ENCODE peak calls at places on chromosome 9, in seven cellular contexts. One of them, this sample, is unnamed.

GRCh38 chr9:71762900-71763653 is 5.2 kb downstream of the CEMIP2 start:
- DNase-seq in A549: peak; percentile 59
- DNase-seq in GM12892: no peak
- DNase-seq in body of pancreas: no peak
- DNase-seq in HCT116: no peak
- DNase-seq in sigmoid colon: no peak
- DNase-seq in esophagus squamous epithelium: no peak
- DNase-seq in this sample: peak; percentile 27

GRCh38 chr9:87607859-87608258 is 110.2 kb downstream of the DAPK1 start:
- DNase-seq in A549: no peak
- DNase-seq in body of pancreas: peak; percentile 38
- DNase-seq in HCT116: no peak
- DNase-seq in GM12892: no peak
- DNase-seq in sigmoid colon: no peak
- DNase-seq in esophagus squamous epithelium: no peak
- DNase-seq in this sample: no peak

GRCh38 chr9:2634158-2634557 is 12.6 kb downstream of the VLDLR start:
- DNase-seq in A549: no peak
- DNase-seq in body of pancreas: no peak
- DNase-seq in HCT116: no peak
- DNase-seq in sigmoid colon: no peak
- DNase-seq in GM12892: no peak
- DNase-seq in esophagus squamous epithelium: no peak
- DNase-seq in this sample: no peak

GRCh38 chr9:92327283-92327850 is 1.6 kb downstream of the CENPP start:
- DNase-seq in body of pancreas: no peak
- DNase-seq in HCT116: no peak
- DNase-seq in GM12892: no peak
- DNase-seq in esophagus squamous epithelium: no peak
- DNase-seq in sigmoid colon: no peak
- DNase-seq in A549: no peak
- DNase-seq in this sample: no peak

GRCh38 chr9:134193912-134194535 is 29.7 kb upstream of the RNU6ATAC start:
- DNase-seq in HCT116: no peak
- DNase-seq in GM12892: no peak
- DNase-seq in sigmoid colon: peak; percentile 42
- DNase-seq in A549: no peak
- DNase-seq in body of pancreas: no peak
- DNase-seq in esophagus squamous epithelium: no peak
- DNase-seq in this sample: no peak

GRCh38 chr9:121278535-121279169 is 10.7 kb downstream of the GSN start:
- DNase-seq in A549: peak; percentile 75
- DNase-seq in esophagus squamous epithelium: no peak
- DNase-seq in sigmoid colon: peak; percentile 94
- DNase-seq in GM12892: no peak
- DNase-seq in HCT116: peak; percentile 59
- DNase-seq in body of pancreas: peak; percentile 76
- DNase-seq in this sample: peak; percentile 89

GRCh38 chr9:128275198-128276007 is at the start of gene GOLGA2:
- DNase-seq in esophagus squamous epithelium: no peak
- DNase-seq in A549: no peak
- DNase-seq in HCT116: peak; percentile 24
- DNase-seq in sigmoid colon: peak; percentile 82
- DNase-seq in body of pancreas: peak; percentile 34
- DNase-seq in GM12892: peak; percentile 80
- DNase-seq in this sample: peak; percentile 92

GRCh38 chr9:124820606-124821246 is 32.5 kb upstream of the WDR38 start:
- DNase-seq in esophagus squamous epithelium: no peak
- DNase-seq in body of pancreas: no peak
- DNase-seq in HCT116: no peak
- DNase-seq in A549: no peak
- DNase-seq in GM12892: no peak
- DNase-seq in sigmoid colon: no peak
- DNase-seq in this sample: no peak

GRCh38 chr9:98323831-98324135 is 68.3 kb upstream of the TBC1D2 start:
- DNase-seq in body of pancreas: no peak
- DNase-seq in A549: no peak
- DNase-seq in esophagus squamous epithelium: no peak
- DNase-seq in GM12892: no peak
- DNase-seq in HCT116: no peak
- DNase-seq in sigmoid colon: no peak
- DNase-seq in this sample: no peak

GRCh38 chr9:27701664-27702063 is 128.4 kb upstream of the C9orf72 start:
- DNase-seq in A549: no peak
- DNase-seq in sigmoid colon: no peak
- DNase-seq in GM12892: no peak
- DNase-seq in HCT116: no peak
- DNase-seq in body of pancreas: peak; percentile 60
- DNase-seq in esophagus squamous epithelium: no peak
- DNase-seq in this sample: no peak

GRCh38 chr9:93124793-93125192 is 9.3 kb downstream of the NINJ1 start:
- DNase-seq in A549: no peak
- DNase-seq in GM12892: no peak
- DNase-seq in sigmoid colon: peak; percentile 64
- DNase-seq in HCT116: no peak
- DNase-seq in body of pancreas: no peak
- DNase-seq in esophagus squamous epithelium: no peak
- DNase-seq in this sample: no peak

GRCh38 chr9:107813287-107813686 is 323.7 kb upstream of the KLF4 start:
- DNase-seq in esophagus squamous epithelium: no peak
- DNase-seq in body of pancreas: no peak
- DNase-seq in A549: no peak
- DNase-seq in GM12892: no peak
- DNase-seq in HCT116: no peak
- DNase-seq in sigmoid colon: no peak
- DNase-seq in this sample: no peak

GRCh38 chr9:38371495-38371894 is 21.0 kb upstream of the ALDH1B1 start:
- DNase-seq in body of pancreas: peak; percentile 70
- DNase-seq in sigmoid colon: no peak
- DNase-seq in A549: peak; percentile 71
- DNase-seq in HCT116: peak; percentile 41
- DNase-seq in GM12892: peak; percentile 27
- DNase-seq in esophagus squamous epithelium: no peak
- DNase-seq in this sample: no peak

GRCh38 chr9:127838375-127839078 is 15.9 kb downstream of the ENG start:
- DNase-seq in sigmoid colon: peak; percentile 90
- DNase-seq in GM12892: no peak
- DNase-seq in esophagus squamous epithelium: peak; percentile 42
- DNase-seq in body of pancreas: peak; percentile 81
- DNase-seq in A549: peak; percentile 51
- DNase-seq in HCT116: no peak
- DNase-seq in this sample: peak; percentile 100

GRCh38 chr9:127162046-127162445 is 39.6 kb upstream of the ANGPTL2 start:
- DNase-seq in sigmoid colon: peak; percentile 47
- DNase-seq in esophagus squamous epithelium: no peak
- DNase-seq in A549: no peak
- DNase-seq in GM12892: no peak
- DNase-seq in body of pancreas: no peak
- DNase-seq in HCT116: no peak
- DNase-seq in this sample: no peak

GRCh38 chr9:127714916-127715442 is 484 bp downstream of the PTRH1 start:
- DNase-seq in body of pancreas: no peak
- DNase-seq in esophagus squamous epithelium: no peak
- DNase-seq in HCT116: no peak
- DNase-seq in sigmoid colon: no peak
- DNase-seq in GM12892: no peak
- DNase-seq in A549: no peak
- DNase-seq in this sample: peak; percentile 56

GRCh38 chr9:134937566-134938345 is 20.0 kb upstream of the FCN1 start:
- DNase-seq in esophagus squamous epithelium: no peak
- DNase-seq in A549: no peak
- DNase-seq in GM12892: no peak
- DNase-seq in body of pancreas: no peak
- DNase-seq in sigmoid colon: no peak
- DNase-seq in HCT116: no peak
- DNase-seq in this sample: no peak

GRCh38 chr9:134964271-134964670 is 46.6 kb upstream of the FCN1 start:
- DNase-seq in sigmoid colon: peak; percentile 37
- DNase-seq in esophagus squamous epithelium: no peak
- DNase-seq in HCT116: no peak
- DNase-seq in body of pancreas: no peak
- DNase-seq in A549: no peak
- DNase-seq in GM12892: no peak
- DNase-seq in this sample: no peak

GRCh38 chr9:3968891-3969290 is 331.0 kb downstream of the GLIS3 start:
- DNase-seq in esophagus squamous epithelium: no peak
- DNase-seq in A549: peak; percentile 26
- DNase-seq in GM12892: no peak
- DNase-seq in sigmoid colon: no peak
- DNase-seq in body of pancreas: peak; percentile 12
- DNase-seq in HCT116: peak; percentile 83
- DNase-seq in this sample: no peak

GRCh38 chr9:86352440-86353106 is 1.6 kb downstream of the TUT7 start:
- DNase-seq in GM12892: no peak
- DNase-seq in esophagus squamous epithelium: no peak
- DNase-seq in A549: no peak
- DNase-seq in HCT116: no peak
- DNase-seq in sigmoid colon: no peak
- DNase-seq in body of pancreas: no peak
- DNase-seq in this sample: no peak

GRCh38 chr9:30796806-30797205 is 1587.6 kb upstream of the ACO1 start:
- DNase-seq in A549: no peak
- DNase-seq in sigmoid colon: no peak
- DNase-seq in GM12892: no peak
- DNase-seq in esophagus squamous epithelium: no peak
- DNase-seq in HCT116: no peak
- DNase-seq in body of pancreas: no peak
- DNase-seq in this sample: no peak

GRCh38 chr9:121222524-121223171 is 21.0 kb upstream of the RAB14 start:
- DNase-seq in GM12892: no peak
- DNase-seq in A549: peak; percentile 55
- DNase-seq in esophagus squamous epithelium: no peak
- DNase-seq in sigmoid colon: no peak
- DNase-seq in body of pancreas: no peak
- DNase-seq in HCT116: peak; percentile 54
- DNase-seq in this sample: no peak

GRCh38 chr9:129712595-129713524 is 40.0 kb downstream of the PTGES start:
- DNase-seq in sigmoid colon: no peak
- DNase-seq in body of pancreas: peak; percentile 8
- DNase-seq in HCT116: no peak
- DNase-seq in esophagus squamous epithelium: no peak
- DNase-seq in A549: no peak
- DNase-seq in GM12892: no peak
- DNase-seq in this sample: no peak

GRCh38 chr9:107584944-107585343 is 95.4 kb upstream of the KLF4 start:
- DNase-seq in GM12892: no peak
- DNase-seq in A549: no peak
- DNase-seq in body of pancreas: no peak
- DNase-seq in esophagus squamous epithelium: no peak
- DNase-seq in sigmoid colon: no peak
- DNase-seq in HCT116: no peak
- DNase-seq in this sample: no peak

GRCh38 chr9:21295992-21296391 is 9.1 kb downstream of the IFNA5 start:
- DNase-seq in GM12892: no peak
- DNase-seq in body of pancreas: no peak
- DNase-seq in sigmoid colon: no peak
- DNase-seq in HCT116: no peak
- DNase-seq in esophagus squamous epithelium: no peak
- DNase-seq in A549: no peak
- DNase-seq in this sample: no peak

GRCh38 chr9:69671291-69671903 is 774 bp downstream of the APBA1 start:
- DNase-seq in body of pancreas: peak; percentile 25
- DNase-seq in sigmoid colon: no peak
- DNase-seq in GM12892: no peak
- DNase-seq in A549: no peak
- DNase-seq in esophagus squamous epithelium: no peak
- DNase-seq in HCT116: no peak
- DNase-seq in this sample: no peak

GRCh38 chr9:129597355-129598088 is 23.4 kb downstream of the C9orf50 start:
- DNase-seq in sigmoid colon: peak; percentile 86
- DNase-seq in esophagus squamous epithelium: no peak
- DNase-seq in body of pancreas: peak; percentile 63
- DNase-seq in A549: peak; percentile 78
- DNase-seq in GM12892: no peak
- DNase-seq in HCT116: peak; percentile 86
- DNase-seq in this sample: no peak

GRCh38 chr9:114382951-114383865 is 4.6 kb downstream of the AKNA start:
- DNase-seq in GM12892: no peak
- DNase-seq in body of pancreas: no peak
- DNase-seq in A549: no peak
- DNase-seq in HCT116: no peak
- DNase-seq in sigmoid colon: peak; percentile 83
- DNase-seq in esophagus squamous epithelium: no peak
- DNase-seq in this sample: no peak
- TF ChIP-seq POLR2A in GM12892: peak; percentile 79
- TF ChIP-seq POLR2A in body of pancreas: no peak
- TF ChIP-seq POLR2A in A549: no peak
- TF ChIP-seq POLR2A in HCT116: no peak
- TF ChIP-seq POLR2A in sigmoid colon: no peak
- TF ChIP-seq POLR2A in esophagus squamous epithelium: no peak
- TF ChIP-seq POLR2A in this sample: no peak

GRCh38 chr9:136662656-136663310 is at the start of gene EGFL7:
- DNase-seq in sigmoid colon: no peak
- DNase-seq in esophagus squamous epithelium: no peak
- DNase-seq in HCT116: no peak
- DNase-seq in body of pancreas: no peak
- DNase-seq in A549: no peak
- DNase-seq in GM12892: no peak
- DNase-seq in this sample: no peak
- TF ChIP-seq POLR2A in sigmoid colon: peak; percentile 40
- TF ChIP-seq POLR2A in esophagus squamous epithelium: peak; percentile 46
- TF ChIP-seq POLR2A in HCT116: no peak
- TF ChIP-seq POLR2A in body of pancreas: peak; percentile 54
- TF ChIP-seq POLR2A in A549: no peak
- TF ChIP-seq POLR2A in GM12892: no peak
- TF ChIP-seq POLR2A in this sample: no peak

GRCh38 chr9:88952976-88953375 is 38.3 kb upstream of the S1PR3 start:
- DNase-seq in A549: no peak
- DNase-seq in sigmoid colon: no peak
- DNase-seq in GM12892: no peak
- DNase-seq in body of pancreas: no peak
- DNase-seq in HCT116: no peak
- DNase-seq in esophagus squamous epithelium: no peak
- DNase-seq in this sample: no peak
- TF ChIP-seq POLR2A in A549: no peak
- TF ChIP-seq POLR2A in sigmoid colon: no peak
- TF ChIP-seq POLR2A in GM12892: no peak
- TF ChIP-seq POLR2A in body of pancreas: no peak
- TF ChIP-seq POLR2A in HCT116: no peak
- TF ChIP-seq POLR2A in esophagus squamous epithelium: no peak
- TF ChIP-seq POLR2A in this sample: no peak

DNA sequence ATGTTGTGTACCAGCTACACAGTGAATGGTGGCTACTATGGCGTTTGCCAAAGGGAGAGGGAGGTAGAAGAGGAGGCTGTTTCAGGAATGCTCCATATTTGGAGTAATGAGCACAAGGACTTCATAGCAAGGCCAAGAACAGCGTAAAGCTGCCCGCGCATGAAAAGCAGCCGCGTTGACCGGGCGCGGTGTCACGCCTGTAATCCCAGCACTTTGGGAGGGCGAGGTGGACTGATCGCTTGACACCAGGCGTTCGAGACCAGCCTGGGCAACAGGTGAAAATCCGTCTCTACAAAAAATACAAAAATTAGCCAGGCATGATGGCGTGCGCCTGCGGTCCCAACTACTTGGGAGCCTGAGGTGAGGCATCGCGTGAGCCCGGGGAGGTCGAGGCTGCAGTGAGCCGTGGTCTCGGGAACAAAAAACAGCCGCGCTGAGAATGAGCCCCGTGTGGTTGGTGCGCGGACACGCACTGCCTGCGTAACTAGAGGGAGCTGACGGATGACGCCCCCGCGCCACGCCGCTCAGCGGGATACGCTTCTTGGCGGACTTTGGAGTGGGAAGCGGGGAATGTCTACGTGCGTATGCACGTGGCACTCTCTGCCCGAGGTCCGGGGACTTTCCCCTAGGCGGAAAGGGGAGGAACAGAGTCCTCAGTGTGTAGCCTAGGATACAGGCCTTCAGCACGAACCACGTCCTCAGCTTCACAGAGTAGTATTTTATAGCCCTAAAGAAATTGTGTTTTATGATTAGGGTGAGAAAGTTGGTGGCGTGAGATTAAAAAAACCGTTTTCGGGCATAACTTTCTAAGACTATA is at the start of gene RMRP:
- DNase-seq in A549: peak; percentile 100
- DNase-seq in sigmoid colon: peak; percentile 100
- DNase-seq in GM12892: peak; percentile 90
- DNase-seq in HCT116: peak; percentile 99
- DNase-seq in body of pancreas: peak; percentile 99
- DNase-seq in esophagus squamous epithelium: peak; percentile 71
- DNase-seq in this sample: peak; percentile 83
- TF ChIP-seq POLR2A in A549: no peak
- TF ChIP-seq POLR2A in sigmoid colon: peak; percentile 87
- TF ChIP-seq POLR2A in GM12892: no peak
- TF ChIP-seq POLR2A in HCT116: no peak
- TF ChIP-seq POLR2A in body of pancreas: peak; percentile 91
- TF ChIP-seq POLR2A in esophagus squamous epithelium: peak; percentile 59
- TF ChIP-seq POLR2A in this sample: no peak

This sample was measured in H54.